ENCODE peak calls at places on chromosome X, in nine cellular contexts. X is HCT116, U is Peyer's patch, D is cardiac muscle cell, W is transverse colon, Z is esophagus muscularis mucosa, A is endodermal cell, Q is right atrium auricular region, F is pancreas. R is an unnamed sample.

GRCh38 chrX:20254712-20255299 is 11.9 kb downstream of the RPS6KA3 start:
- DNase-seq in X (no peak), D (peak; percentile 56), Z (no peak), A (no peak), W (no peak), U (no peak), Q (no peak), F (no peak), R (no peak)

GRCh38 chrX:149491812-149492211 is 13.3 kb downstream of the IDS start:
- DNase-seq in A (no peak), Z (no peak), F (peak; percentile 11), Q (no peak), D (no peak), X (no peak), W (peak; percentile 47), U (peak; percentile 54), R (no peak)

GRCh38 chrX:130330706-130331105 is 9.0 kb upstream of the SLC25A14 start:
- DNase-seq in A (peak; percentile 88), F (peak; percentile 18), D (peak; percentile 53), W (peak; percentile 47), Q (no peak), X (peak; percentile 64), U (peak; percentile 71), Z (no peak), R (peak; percentile 14)

GRCh38 chrX:41518127-41518840 is 71.1 kb downstream of the NYX start:
- DNase-seq in U (no peak), W (no peak), Q (no peak), D (no peak), F (no peak), Z (no peak), X (no peak), A (no peak), R (no peak)

GRCh38 chrX:148530464-148531077 is 30.2 kb downstream of the AFF2 start:
- DNase-seq in W (no peak), X (no peak), D (peak; percentile 50), F (no peak), Q (no peak), U (no peak), Z (no peak), A (no peak), R (no peak)

GRCh38 chrX:129959493-129959832 is 23.0 kb upstream of the BCORL1 start:
- DNase-seq in A (peak; percentile 59), D (peak; percentile 31), W (peak; percentile 28), Q (no peak), X (no peak), Z (no peak), U (no peak), F (no peak), R (no peak)

GRCh38 chrX:15319075-15319474 is 3.6 kb upstream of the ASB11 start:
- DNase-seq in D (no peak), F (no peak), Z (no peak), Q (no peak), W (no peak), A (no peak), X (no peak), U (no peak), R (no peak)

GRCh38 chrX:3820170-3820569 is 106.7 kb upstream of the PRKX start:
- DNase-seq in Q (no peak), X (no peak), U (no peak), Z (no peak), F (no peak), A (no peak), W (no peak), D (peak; percentile 61), R (no peak)

GRCh38 chrX:135114392-135114791 is 5.9 kb downstream of the ETDB start:
- DNase-seq in F (no peak), A (no peak), Z (no peak), Q (no peak), U (no peak), W (no peak), X (no peak), D (no peak), R (no peak)

GRCh38 chrX:143648705-143649104 is 12.8 kb upstream of the SLITRK4 start:
- DNase-seq in X (no peak), F (no peak), W (no peak), U (no peak), A (peak; percentile 72), Z (no peak), Q (no peak), D (peak; percentile 27), R (no peak)
- TF ChIP-seq CTCF in X (no peak), F (no peak), W (peak; percentile 10), U (no peak), A (peak; percentile 68), Z (no peak), Q (no peak), D (peak; percentile 38), R (no peak)

GRCh38 chrX:107739541-107739940 is 36.0 kb downstream of the TSC22D3 start:
- DNase-seq in W (no peak), A (no peak), D (no peak), U (no peak), Z (no peak), X (no peak), Q (no peak), F (no peak), R (no peak)

GRCh38 chrX:107741318-107741813 is 34.2 kb downstream of the TSC22D3 start:
- DNase-seq in Q (no peak), A (no peak), U (no peak), F (no peak), X (no peak), Z (no peak), D (no peak), W (no peak), R (no peak)

GRCh38 chrX:107743995-107744394 is 31.6 kb downstream of the TSC22D3 start:
- DNase-seq in F (no peak), W (no peak), A (no peak), X (no peak), D (no peak), U (no peak), Z (no peak), Q (no peak), R (no peak)

GRCh38 chrX:107744868-107745267 is 30.7 kb downstream of the TSC22D3 start:
- DNase-seq in Z (no peak), A (no peak), Q (no peak), X (no peak), D (no peak), U (no peak), W (no peak), F (no peak), R (no peak)

DNA sequence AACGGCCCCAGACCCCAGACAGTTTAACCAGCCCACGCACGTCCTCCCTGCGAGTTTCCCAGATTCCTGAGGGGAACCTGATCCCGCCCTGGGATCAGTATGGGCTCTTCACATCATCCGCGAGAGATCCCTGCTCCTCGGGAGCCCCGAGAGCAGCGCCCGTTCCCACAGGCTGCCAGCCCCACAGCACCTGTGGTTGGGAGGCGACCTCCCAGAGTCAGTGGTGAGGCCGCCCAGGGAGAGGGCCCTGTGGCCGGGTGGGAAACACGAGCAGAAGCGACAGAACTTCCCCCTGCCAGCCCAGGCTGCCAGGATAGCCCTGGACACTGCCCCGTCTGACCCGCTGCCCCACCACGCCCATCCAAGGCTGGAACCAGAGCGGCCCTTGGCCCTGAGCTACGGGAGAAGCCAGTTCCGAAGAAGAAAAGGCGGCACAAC is 32.8 kb downstream of the TSC22D3 start:
- DNase-seq in W (peak; percentile 43), Q (no peak), A (peak; percentile 56), F (no peak), X (no peak), Z (no peak), U (peak; percentile 65), D (no peak), R (no peak)
- H3K4me1 ChIP-seq in W (peaks cover 23% of the 10 kb centered on the region), Q (peaks cover 65% of the 10 kb centered on the region), A (no peaks in the 10 kb centered on the region), F (peaks cover 15% of the 10 kb centered on the region), X (peaks cover 12% of the 10 kb centered on the region), Z (peaks cover 79% of the 10 kb centered on the region), U (peaks cover 13% of the 10 kb centered on the region), D (peaks cover 52% of the 10 kb centered on the region), R (peaks cover 92% of the 10 kb centered on the region)

GRCh38 chrX:72124540-72125201 is 7.0 kb downstream of the RTL5 start:
- DNase-seq in D (no peak), Q (no peak), W (no peak), U (peak; percentile 18), Z (no peak), X (no peak), F (no peak), A (peak; percentile 32), R (no peak)
- H3K9me3 ChIP-seq in D (no peaks in the 10 kb centered on the region), Q (no peaks in the 10 kb centered on the region), W (no peaks in the 10 kb centered on the region), U (no peaks in the 10 kb centered on the region), Z (no peaks in the 10 kb centered on the region), X (no peaks in the 10 kb centered on the region), F (no peaks in the 10 kb centered on the region), A (no peaks in the 10 kb centered on the region), R (no peaks in the 10 kb centered on the region)

GRCh38 chrX:22059800-22060199 is 27.7 kb downstream of the PHEX start:
- DNase-seq in U (no peak), Z (no peak), D (no peak), Q (no peak), A (no peak), X (no peak), W (no peak), F (no peak), R (no peak)

GRCh38 chrX:22057667-22058066 is 25.5 kb downstream of the PHEX start:
- DNase-seq in W (no peak), F (no peak), Q (no peak), Z (no peak), A (no peak), X (no peak), D (no peak), U (no peak), R (no peak)

GRCh38 chrX:22060952-22061351 is 28.8 kb downstream of the PHEX start:
- DNase-seq in A (no peak), D (peak; percentile 15), X (no peak), W (no peak), Z (no peak), Q (no peak), U (no peak), F (no peak), R (no peak)

GRCh38 chrX:22060451-22060940 is 28.4 kb downstream of the PHEX start:
- DNase-seq in D (peak; percentile 43), Q (no peak), X (no peak), W (no peak), F (no peak), Z (no peak), U (no peak), A (no peak), R (no peak)

GRCh38 chrX:22063284-22063683 is 31.2 kb downstream of the PHEX start:
- DNase-seq in Z (no peak), F (no peak), W (no peak), A (no peak), U (peak; percentile 62), Q (no peak), X (no peak), D (peak; percentile 38), R (no peak)
- TF ChIP-seq CTCF in Z (no peak), F (no peak), W (no peak), A (no peak), U (no peak), Q (no peak), X (no peak), D (no peak), R (no peak)

DNA sequence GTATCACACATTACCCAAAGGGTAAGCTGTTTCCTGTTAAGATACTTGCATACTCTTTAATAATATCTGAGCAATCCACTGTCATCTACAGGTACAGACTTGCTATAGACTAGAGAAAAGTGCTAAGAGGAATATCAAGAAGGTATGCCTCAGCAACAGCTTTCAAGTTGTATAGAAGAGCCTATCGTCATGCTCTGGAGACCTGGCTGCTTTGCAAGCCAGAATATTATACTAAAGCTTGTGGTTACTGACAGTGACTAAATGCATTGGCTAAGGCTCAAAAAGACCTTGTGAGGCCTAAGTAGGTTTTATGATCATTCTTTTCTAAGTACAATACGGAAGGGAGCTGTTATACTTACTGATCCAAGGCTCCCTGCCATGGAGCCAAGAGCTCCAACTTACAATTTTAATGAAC is 11.3 kb downstream of the LAMP2 start:
- DNase-seq in X (no peak), Z (no peak), F (no peak), U (no peak), Q (no peak), W (no peak), A (no peak), D (peak; percentile 81), R (no peak)
- H3K4me1 ChIP-seq in X (no peaks in the 10 kb centered on the region), Z (peaks cover 4% of the 10 kb centered on the region), F (no peaks in the 10 kb centered on the region), U (no peaks in the 10 kb centered on the region), Q (no peaks in the 10 kb centered on the region), W (no peaks in the 10 kb centered on the region), A (no peaks in the 10 kb centered on the region), D (no peaks in the 10 kb centered on the region), R (peaks cover 29% of the 10 kb centered on the region)